ENCODE peak calls at places on chromosomes 3 and 15, in four cellular contexts. M is GM12878, A is HepG2, F is K562. D is an unnamed sample. For H3K27me3, the result is how much of the 10 kb centered on the place peaks cover.

GRCh38 chr3:188296761-188297689 is 143.1 kb downstream of the LPP start:
- DNase-seq in M (no peak), A (peak), F (no peak), D (no peak)

GRCh38 chr3:178672263-178672662 is 136.0 kb downstream of the KCNMB2 start:
- DNase-seq in M (no peak), A (no peak), F (no peak), D (no peak)

GRCh38 chr3:131608296-131608695 is 105.5 kb upstream of the MRPL3 start:
- DNase-seq in M (peak), A (no peak), F (no peak), D (no peak)

GRCh38 chr3:32239638-32240550 is 1.4 kb downstream of the CMTM8 start:
- DNase-seq in M (no peak), A (peak), F (peak), D (peak)

GRCh38 chr3:119149484-119149883 is 3.5 kb downstream of the TEX55 start:
- DNase-seq in M (no peak), A (no peak), F (no peak), D (no peak)

GRCh38 chr3:185744997-185745843 is 79.6 kb downstream of the IGF2BP2 start:
- DNase-seq in M (peak), A (peak), F (no peak), D (no peak)

GRCh38 chr3:52532838-52533622 is 627 bp downstream of the NT5DC2 start:
- DNase-seq in M (no peak), A (no peak), F (peak), D (peak)

GRCh38 chr3:129183569-129184395 is at the start of gene CNBP:
- DNase-seq in M (peak), A (peak), F (peak), D (peak)

GRCh38 chr3:40864146-40864782 is 335.0 kb upstream of the CTNNB1 start:
- DNase-seq in M (no peak), A (no peak), F (no peak), D (no peak)

GRCh38 chr3:139284221-139284620 is 59.6 kb upstream of the MRPS22 start:
- DNase-seq in M (no peak), A (no peak), F (no peak), D (no peak)

GRCh38 chr3:66480666-66481065 is 20.2 kb downstream of the LRIG1 start:
- DNase-seq in M (peak), A (peak), F (no peak), D (no peak)

GRCh38 chr3:133159498-133160475 is 121.6 kb downstream of the TMEM108 start:
- DNase-seq in M (no peak), A (no peak), F (peak), D (no peak)

GRCh38 chr15:34514251-34514760 is 69.1 kb downstream of the GOLGA8B start:
- DNase-seq in M (no peak), A (no peak), F (peak), D (peak)

GRCh38 chr3:155233213-155233612 is 60.3 kb downstream of the STRIT1 start:
- DNase-seq in M (no peak), A (no peak), F (no peak), D (peak)

GRCh38 chr15:40282870-40283614 is at the start of gene ANKRD63:
- DNase-seq in M (no peak), A (no peak), F (peak), D (peak)

GRCh38 chr15:40281057-40281850 is 1.6 kb downstream of the ANKRD63 start:
- DNase-seq in M (no peak), A (no peak), F (no peak), D (no peak)

GRCh38 chr15:40280260-40281056 is 2.4 kb downstream of the ANKRD63 start:
- DNase-seq in M (no peak), A (no peak), F (no peak), D (no peak)

GRCh38 chr15:40283615-40284306 is 897 bp upstream of the ANKRD63 start:
- DNase-seq in M (no peak), A (no peak), F (no peak), D (no peak)

DNA sequence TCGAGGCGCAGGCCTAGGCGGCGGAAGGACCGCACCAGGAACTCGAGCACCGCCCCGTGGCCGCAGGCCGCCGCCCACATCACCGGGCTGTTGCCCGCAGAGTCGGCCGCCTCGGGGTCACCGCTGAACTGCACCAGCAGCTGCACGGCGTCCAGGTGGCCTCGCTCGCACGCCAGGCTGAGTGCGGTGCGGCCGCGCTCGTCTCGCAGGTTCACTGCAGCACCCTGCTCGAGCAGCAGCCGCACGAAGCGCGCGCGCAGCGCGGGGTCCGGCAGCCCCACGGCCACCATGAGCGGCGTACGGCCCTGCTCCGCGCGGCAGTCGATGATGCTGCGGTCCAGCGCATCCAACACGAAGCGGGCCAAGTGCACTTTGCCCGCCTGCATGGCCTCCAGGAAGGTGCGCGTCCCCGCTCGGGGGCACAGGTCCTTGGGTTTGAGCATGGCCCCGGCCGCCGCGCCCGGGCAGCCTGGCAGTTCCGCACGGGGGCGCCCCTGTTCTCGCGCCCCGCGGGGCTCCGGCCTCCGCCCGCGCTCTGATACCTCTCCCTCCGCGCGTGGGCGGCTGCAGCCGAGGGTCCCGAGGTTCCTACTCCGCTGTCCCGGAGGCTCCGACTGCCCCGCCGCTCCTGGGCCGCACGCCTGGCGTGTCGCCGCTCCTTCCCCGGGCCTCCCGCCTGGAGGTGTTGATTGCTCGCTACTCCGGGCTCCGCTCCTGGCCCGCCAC is 557 bp downstream of the ANKRD63 start:
- DNase-seq in M (no peak), A (peak), F (peak), D (peak)
- TF ChIP-seq CTCF in M (peak), A (peak), F (peak), D (peak)

DNA sequence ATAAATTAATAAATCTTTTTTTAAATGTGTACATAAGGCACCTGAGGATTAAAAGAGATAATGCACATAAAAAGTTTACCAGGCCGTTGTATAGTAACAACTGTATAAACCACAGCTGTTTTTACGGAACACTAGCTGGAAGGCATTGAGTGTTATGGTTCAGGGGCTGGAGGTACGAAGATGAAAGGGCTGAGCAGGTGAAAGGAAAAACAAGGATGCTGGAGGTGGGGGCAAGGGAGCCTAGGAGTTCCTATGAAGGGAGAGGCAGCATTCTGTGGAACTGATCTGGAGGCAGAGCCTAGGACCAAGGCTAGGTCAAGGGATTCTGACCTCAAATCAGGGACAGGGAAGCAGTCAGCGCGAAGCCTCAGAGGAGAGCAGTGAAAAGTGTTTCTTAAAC is 8.0 kb downstream of the SEMA5B start:
- DNase-seq in M (no peak), A (no peak), F (no peak), D (no peak)
- H3K27me3 ChIP-seq in M (under half), A (under half), F (under half), D (under half)

DNA sequence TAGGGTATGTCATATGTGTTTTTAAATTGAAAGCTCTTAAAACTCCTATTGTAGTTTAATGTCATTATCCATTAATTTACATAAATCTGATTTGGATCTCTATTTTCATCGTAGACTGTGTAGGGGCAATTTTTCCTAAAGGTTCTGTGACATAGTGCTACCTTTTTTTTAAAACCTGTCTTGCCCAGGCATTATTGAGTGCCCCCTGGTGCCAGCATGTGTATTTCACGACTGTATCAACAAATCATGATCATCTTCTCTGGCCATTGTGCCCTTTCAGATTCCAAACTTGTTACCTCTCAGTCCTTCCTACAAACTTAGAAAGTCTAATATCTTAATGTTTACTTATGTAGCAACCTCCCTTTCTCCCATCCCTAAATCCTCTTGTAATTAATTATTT is 97.2 kb upstream of the FLNB start:
- DNase-seq in M (no peak), A (peak), F (no peak), D (peak)
- TF ChIP-seq FOXM1 in M (no peak), A (no peak), F (no peak), D (no peak)

GRCh38 chr15:72737723-72738122 is 45.8 kb downstream of the ADPGK start:
- DNase-seq in M (no peak), A (no peak), F (no peak), D (no peak)

GRCh38 chr15:72728821-72729220 is 42.8 kb downstream of the BBS4 start:
- DNase-seq in M (no peak), A (no peak), F (no peak), D (no peak)

GRCh38 chr15:72733941-72734738 is 48.1 kb downstream of the BBS4 start:
- DNase-seq in M (no peak), A (no peak), F (no peak), D (no peak)

GRCh38 chr15:72735111-72735510 is 48.4 kb downstream of the ADPGK start:
- DNase-seq in M (no peak), A (no peak), F (no peak), D (no peak)

GRCh38 chr15:72732554-72732953 is 46.5 kb downstream of the BBS4 start:
- DNase-seq in M (no peak), A (no peak), F (no peak), D (no peak)
- TF ChIP-seq CTCF in M (peak), A (no peak), F (no peak), D (peak)

DNA sequence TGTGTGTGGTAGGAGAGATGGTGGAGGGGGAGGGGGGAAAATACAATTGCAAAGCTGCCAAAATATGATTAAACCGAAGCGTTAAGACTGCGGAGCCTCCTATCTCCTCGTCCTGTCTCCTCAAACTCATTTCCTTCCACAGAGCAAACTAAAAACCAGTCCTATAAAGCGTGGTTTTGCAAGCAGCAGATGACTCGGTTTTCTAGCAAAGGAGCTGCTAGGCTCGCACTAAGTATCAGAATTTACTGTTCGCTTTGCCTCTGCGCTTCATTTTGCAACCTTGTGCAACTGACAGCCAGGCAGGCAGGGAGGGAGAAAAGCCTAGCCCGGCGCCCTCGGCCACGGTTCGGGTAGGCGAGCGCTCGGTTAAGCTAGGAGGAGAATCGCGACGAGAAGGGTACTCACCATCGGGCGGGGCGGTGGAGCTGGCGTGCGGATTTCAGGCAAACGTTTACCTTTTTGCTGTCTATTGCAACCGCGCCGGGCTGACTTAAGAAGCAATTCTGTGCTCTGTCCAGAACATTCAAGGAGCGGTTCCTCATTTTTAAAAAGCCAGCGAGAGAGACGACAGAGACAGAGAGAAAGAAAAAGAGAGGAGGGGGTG is 3.8 kb upstream of the NR2F2 start:
- DNase-seq in M (no peak), A (no peak), F (peak), D (no peak)
- H3K27me3 ChIP-seq in M (under half), A (under half), F (under half), D (half or more)

GRCh38 chr15:58590236-58590635 is 158.4 kb downstream of the LIPC start:
- DNase-seq in M (no peak), A (no peak), F (no peak), D (no peak)

GRCh38 chr15:58589047-58589446 is 157.3 kb downstream of the LIPC start:
- DNase-seq in M (no peak), A (no peak), F (no peak), D (no peak)

GRCh38 chr15:58588096-58588495 is 156.3 kb downstream of the LIPC start:
- DNase-seq in M (no peak), A (no peak), F (no peak), D (no peak)

GRCh38 chr15:58593870-58594269 is 155.6 kb downstream of the ADAM10 start:
- DNase-seq in M (no peak), A (no peak), F (no peak), D (no peak)

DNA sequence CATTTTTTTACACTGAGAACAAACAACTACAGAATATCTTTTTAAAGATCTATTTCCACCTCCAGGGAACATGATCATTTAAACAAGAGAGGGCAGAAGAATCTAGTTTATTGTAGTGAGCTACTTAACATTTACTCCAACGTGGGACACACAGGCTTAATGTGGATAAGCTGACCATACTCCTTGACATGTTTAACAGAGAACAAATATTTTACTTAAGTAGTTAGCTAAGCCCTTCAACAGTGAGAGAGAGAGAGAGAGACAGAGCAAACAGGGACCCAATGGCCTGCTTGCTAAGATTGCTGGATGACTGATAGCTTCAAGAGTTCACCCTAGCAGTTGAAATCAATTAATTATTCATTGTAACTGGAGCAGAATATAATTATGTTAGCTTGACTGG is 158.6 kb downstream of the ADAM10 start:
- DNase-seq in M (no peak), A (no peak), F (no peak), D (no peak)
- TF ChIP-seq FOXM1 in M (no peak), A (no peak), F (no peak), D (no peak)

DNA sequence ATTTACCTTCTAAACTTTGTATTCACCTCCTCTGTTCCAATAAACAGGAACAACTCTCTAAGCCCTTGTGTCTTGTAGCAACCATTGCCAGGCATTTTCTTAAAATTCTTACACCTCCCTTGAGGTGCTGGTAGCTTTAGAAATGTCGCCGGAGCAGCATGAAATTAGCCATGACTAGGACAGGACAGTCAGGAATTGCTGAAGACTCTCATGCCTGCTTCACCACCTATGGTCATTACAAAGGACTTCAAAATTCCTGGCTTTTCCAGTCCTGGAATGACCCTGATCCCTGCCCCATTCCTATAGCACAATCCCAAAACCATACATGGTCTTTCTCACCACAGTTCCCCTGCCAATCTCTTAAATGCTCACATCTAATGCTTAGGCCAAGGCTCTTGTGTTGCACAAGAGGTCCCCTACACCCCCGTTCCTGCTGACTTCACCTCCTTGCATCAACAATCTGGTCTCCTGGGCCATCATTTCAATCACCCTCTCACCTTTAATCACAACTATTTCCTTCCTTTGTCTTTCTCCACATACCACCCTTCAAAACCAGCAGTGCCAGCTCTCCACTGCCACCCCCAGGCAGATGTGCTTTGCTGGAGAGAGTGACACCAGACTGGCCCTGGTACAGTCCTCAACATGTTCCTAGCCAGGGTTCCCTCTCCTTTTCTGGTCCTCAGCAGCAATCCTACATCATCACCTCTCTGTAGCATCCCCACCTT is 113.2 kb upstream of the TJP1 start:
- DNase-seq in M (no peak), A (no peak), F (no peak), D (no peak)
- TF ChIP-seq CTCF in M (no peak), A (peak), F (no peak), D (no peak)

GRCh38 chr3:100516843-100517242 is 24.4 kb downstream of the TMEM45A start:
- DNase-seq in M (no peak), A (no peak), F (no peak), D (no peak)
- H3K27me3 ChIP-seq in M (under half), A (under half), F (under half), D (under half)

GRCh38 chr3:148861277-148861869 is 3.7 kb upstream of the CPA3 start:
- DNase-seq in M (no peak), A (peak), F (peak), D (peak)
- TF ChIP-seq FOXM1 in M (no peak), A (no peak), F (no peak), D (no peak)

D was measured in SK-N-SH.